ENCODE peak calls at places on chromosomes 1 and 21, in six cellular contexts. B is GM23248, D is mammary epithelial cell, P is colonic mucosa, O is SK-N-SH, L is neural progenitor cell. R is an unnamed sample.

GRCh38 chr1:154793674-154794073 is 76.4 kb downstream of the KCNN3 start:
- DNase-seq in B (no peak), D (no peak), P (no peak), O (no peak), L (peak; percentile 26), R (no peak)

GRCh38 chr1:2250721-2251281 is 22.7 kb downstream of the SKI start:
- DNase-seq in B (no peak), D (no peak), P (peak; percentile 23), O (no peak), L (no peak), R (no peak)

GRCh38 chr1:70628973-70629372 is 217.9 kb downstream of the CTH start:
- DNase-seq in B (no peak), D (no peak), P (no peak), O (no peak), L (no peak), R (no peak)

GRCh38 chr21:36420571-36421339 is 35.6 kb downstream of the CHAF1B start:
- DNase-seq in B (no peak), D (no peak), P (no peak), O (no peak), L (no peak), R (no peak)

GRCh38 chr1:177505905-177506590 is 335.3 kb downstream of the BRINP2 start:
- DNase-seq in B (peak; percentile 24), D (peak; percentile 70), P (no peak), O (no peak), L (no peak), R (no peak)

GRCh38 chr1:201214461-201214860 is 23.8 kb downstream of the IGFN1 start:
- DNase-seq in B (peak; percentile 17), D (no peak), P (no peak), O (no peak), L (peak; percentile 29), R (no peak)

GRCh38 chr1:167517535-167518330 is 596 bp downstream of the CD247 start:
- DNase-seq in B (peak; percentile 30), D (no peak), P (no peak), O (no peak), L (no peak), R (no peak)

GRCh38 chr1:99119193-99119592 is 114.5 kb upstream of the PLPPR5 start:
- DNase-seq in B (no peak), D (no peak), P (no peak), O (no peak), L (no peak), R (no peak)

GRCh38 chr1:9459784-9460407 is 79.4 kb upstream of the SLC25A33 start:
- DNase-seq in B (peak; percentile 25), D (no peak), P (no peak), O (no peak), L (no peak), R (no peak)

GRCh38 chr1:50228871-50229384 is 120.2 kb downstream of the ELAVL4 start:
- DNase-seq in B (no peak), D (no peak), P (no peak), O (no peak), L (no peak), R (no peak)

GRCh38 chr1:46991083-46991923 is 32.2 kb upstream of the CYP4X1 start:
- DNase-seq in B (peak; percentile 17), D (no peak), P (no peak), O (no peak), L (peak; percentile 74), R (no peak)

GRCh38 chr1:71231751-71232150 is 150.9 kb upstream of the ZRANB2 start:
- DNase-seq in B (peak; percentile 8), D (peak; percentile 44), P (no peak), O (no peak), L (no peak), R (no peak)

GRCh38 chr1:12636098-12636950 is 7.6 kb upstream of the AADACL4 start:
- DNase-seq in B (peak; percentile 40), D (no peak), P (no peak), O (no peak), L (peak; percentile 50), R (peak; percentile 64)

GRCh38 chr21:34697826-34698225 is 29.0 kb downstream of the CLIC6 start:
- DNase-seq in B (no peak), D (no peak), P (no peak), O (no peak), L (no peak), R (no peak)

GRCh38 chr1:65508051-65508450 is 87.6 kb downstream of the LEPR start:
- DNase-seq in B (no peak), D (no peak), P (no peak), O (no peak), L (no peak), R (no peak)

GRCh38 chr1:150162862-150163706 is 13.4 kb downstream of the PLEKHO1 start:
- DNase-seq in B (peak; percentile 98), D (peak; percentile 97), P (peak; percentile 77), O (peak; percentile 71), L (peak; percentile 89), R (peak; percentile 100)

GRCh38 chr1:200042437-200043329 is 15.2 kb downstream of the NR5A2 start:
- DNase-seq in B (peak; percentile 41), D (no peak), P (peak; percentile 85), O (peak; percentile 44), L (peak; percentile 61), R (no peak)

GRCh38 chr1:99758073-99758511 is 8.3 kb downstream of the FRRS1 start:
- DNase-seq in B (no peak), D (peak; percentile 25), P (no peak), O (no peak), L (no peak), R (no peak)

GRCh38 chr1:94961582-94961981 is 34.7 kb upstream of the CNN3 start:
- DNase-seq in B (no peak), D (no peak), P (no peak), O (no peak), L (no peak), R (no peak)

GRCh38 chr1:172763088-172763487 is 104.2 kb downstream of the FASLG start:
- DNase-seq in B (no peak), D (no peak), P (no peak), O (no peak), L (no peak), R (no peak)

GRCh38 chr1:164834641-164835040 is 275.7 kb downstream of the PBX1 start:
- DNase-seq in B (no peak), D (no peak), P (no peak), O (no peak), L (no peak), R (peak; percentile 9)

GRCh38 chr1:6727535-6727934 is 25.9 kb upstream of the DNAJC11 start:
- DNase-seq in B (peak; percentile 74), D (peak; percentile 34), P (peak; percentile 62), O (peak; percentile 73), L (peak; percentile 82), R (no peak)

GRCh38 chr1:24085546-24085945 is 26.4 kb downstream of the MYOM3 start:
- DNase-seq in B (peak; percentile 83), D (peak; percentile 36), P (no peak), O (no peak), L (no peak), R (peak; percentile 38)

GRCh38 chr1:119767486-119767885 is 1.2 kb downstream of the HMGCS2 start:
- DNase-seq in B (peak; percentile 10), D (no peak), P (no peak), O (no peak), L (no peak), R (no peak)

GRCh38 chr21:39336457-39337008 is 12.4 kb downstream of the HMGN1 start:
- DNase-seq in B (no peak), D (no peak), P (no peak), O (no peak), L (no peak), R (no peak)

GRCh38 chr1:109792056-109792831 is 28.5 kb upstream of the EPS8L3 start:
- DNase-seq in B (peak; percentile 93), D (peak; percentile 52), P (peak; percentile 68), O (peak; percentile 77), L (peak; percentile 80), R (peak; percentile 88)

GRCh38 chr1:176211395-176212165 is 4.5 kb upstream of the COP1 start:
- DNase-seq in B (no peak), D (peak; percentile 18), P (peak; percentile 29), O (no peak), L (no peak), R (no peak)

GRCh38 chr1:151579436-151580225 is 32.2 kb upstream of the SNX27 start:
- DNase-seq in B (peak; percentile 77), D (peak; percentile 78), P (no peak), O (no peak), L (no peak), R (peak; percentile 74)

DNA sequence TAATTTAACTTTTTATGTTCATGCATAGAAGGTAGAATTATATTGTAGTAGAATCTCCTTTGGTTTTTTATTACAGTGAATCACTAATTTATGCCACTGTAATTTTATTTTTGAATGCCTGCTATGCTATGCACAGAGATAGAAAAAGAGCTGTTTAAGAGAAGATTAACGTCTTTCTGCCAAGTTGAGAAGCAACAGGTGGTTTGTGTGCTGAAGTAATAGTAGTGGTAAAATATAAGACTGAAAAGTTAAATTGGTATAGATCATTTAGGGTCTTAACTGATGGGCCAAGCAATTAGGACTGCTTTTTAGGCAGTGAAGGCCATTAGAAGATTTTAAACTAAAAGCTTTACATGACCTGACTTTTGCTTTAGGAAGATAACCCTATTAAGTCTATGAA is 115.1 kb downstream of the SYT14 start:
- DNase-seq in B (no peak), D (no peak), P (no peak), O (no peak), L (no peak), R (no peak)
- H3K27me3 ChIP-seq in B (no peaks in the 10 kb centered on the region), D (no peaks in the 10 kb centered on the region), P (no peaks in the 10 kb centered on the region), O (no peaks in the 10 kb centered on the region), L (no peaks in the 10 kb centered on the region), R (no peaks in the 10 kb centered on the region)

GRCh38 chr1:26998319-26999300 is 5.1 kb downstream of the TRNP1 start:
- DNase-seq in B (peak; percentile 77), D (peak; percentile 90), P (no peak), O (no peak), L (no peak), R (no peak)
- H3K9ac ChIP-seq in B (peak overlapping the region; percentile 91), D (peak overlapping the region; percentile 72), P (no peak overlapping the region), O (peak overlapping the region; percentile 53), L (no peak overlapping the region), R (peak overlapping the region; percentile 42)

DNA sequence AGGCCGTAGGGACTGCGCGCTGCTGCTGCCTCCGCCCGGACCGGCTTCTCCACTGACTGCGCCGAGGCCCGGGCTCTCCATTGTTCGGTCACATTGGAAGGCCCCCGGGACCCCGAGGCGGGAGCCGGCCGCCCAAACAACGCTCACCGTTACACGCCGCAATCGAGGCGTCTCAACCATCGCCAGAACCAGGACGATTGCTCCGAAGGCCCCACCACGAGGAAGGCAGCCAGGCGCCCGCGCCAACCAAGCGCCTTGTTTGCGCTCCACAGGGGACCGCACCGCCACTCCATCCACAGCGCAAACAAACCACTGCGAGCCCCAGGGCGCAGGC is 595 bp downstream of the GLUL start:
- DNase-seq in B (no peak), D (no peak), P (no peak), O (no peak), L (no peak), R (no peak)
- H3K27me3 ChIP-seq in B (no peaks in the 10 kb centered on the region), D (no peaks in the 10 kb centered on the region), P (no peaks in the 10 kb centered on the region), O (no peaks in the 10 kb centered on the region), L (no peaks in the 10 kb centered on the region), R (no peaks in the 10 kb centered on the region)

DNA sequence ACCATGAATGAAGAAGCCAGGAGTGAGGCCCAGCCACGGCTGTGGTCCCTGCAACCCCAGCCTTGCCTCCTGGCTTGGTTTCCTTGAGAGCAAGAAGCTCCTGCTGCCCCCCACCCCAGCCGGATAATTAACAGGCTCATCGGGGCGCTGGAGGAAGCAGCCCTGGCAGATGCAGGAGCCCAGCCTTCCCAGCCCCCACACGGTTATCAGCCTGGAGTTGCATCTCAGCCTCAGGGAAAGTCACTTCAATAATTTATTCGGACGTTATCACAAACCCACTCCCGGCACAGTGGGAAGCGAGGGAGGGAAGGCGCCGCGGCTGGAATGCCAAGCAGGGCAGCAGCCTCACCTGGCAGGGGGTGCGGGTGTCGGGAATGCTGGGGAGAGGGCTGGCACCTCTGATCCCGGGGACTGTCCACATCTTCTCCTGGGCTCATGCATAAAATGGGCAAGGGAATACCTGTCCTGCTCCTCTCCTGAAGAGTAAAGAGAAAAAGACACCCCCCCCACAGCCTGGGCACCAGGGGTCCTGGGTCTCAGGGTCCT is 43.3 kb upstream of the LRP8 start:
- DNase-seq in B (no peak), D (no peak), P (no peak), O (peak; percentile 77), L (peak; percentile 26), R (no peak)
- H3K9ac ChIP-seq in B (no peak overlapping the region), D (no peak overlapping the region), P (no peak overlapping the region), O (no peak overlapping the region), L (no peak overlapping the region), R (no peak overlapping the region)

R was measured in astrocyte.